ENCODE peak calls at places on chromosomes 1 and 21, in nine cellular contexts. Z is upper lobe of left lung, J is H54, D is NB4, P is ovary, U is HCT116, W is adrenal gland, S is gastrocnemius medialis, R is breast epithelium. B is an unnamed sample.

GRCh38 chr1:207828485-207829158 is 76.8 kb downstream of the CD46 start:
- DNase-seq in Z (no peak), J (peak), D (peak), P (peak), U (peak), W (peak), S (peak), R (peak), B (no peak)

GRCh38 chr21:44319407-44320065 is 19.7 kb downstream of the CFAP410 start:
- DNase-seq in Z (peak), J (no peak), D (no peak), P (no peak), U (no peak), W (no peak), S (no peak), R (no peak), B (no peak)

GRCh38 chr1:68204965-68205630 is 27.2 kb downstream of the WLS start:
- DNase-seq in Z (no peak), J (no peak), D (no peak), P (no peak), U (no peak), W (peak), S (no peak), R (no peak), B (no peak)

GRCh38 chr1:110356379-110356778 is 17.2 kb downstream of the RBM15 start:
- DNase-seq in Z (no peak), J (no peak), D (no peak), P (no peak), U (no peak), W (no peak), S (no peak), R (no peak), B (no peak)

GRCh38 chr1:56821462-56821797 is 2.2 kb upstream of the FYB2 start:
- DNase-seq in Z (no peak), J (no peak), D (no peak), P (no peak), U (no peak), W (no peak), S (no peak), R (no peak), B (no peak)

GRCh38 chr21:39313457-39314154 is at the start of gene BRWD1:
- DNase-seq in Z (peak), J (peak), D (peak), P (peak), U (peak), W (peak), S (peak), R (peak), B (peak)

GRCh38 chr1:53733447-53733931 is 5.5 kb downstream of the GLIS1 start:
- DNase-seq in Z (no peak), J (no peak), D (no peak), P (no peak), U (no peak), W (no peak), S (no peak), R (no peak), B (no peak)

GRCh38 chr1:61287734-61288133 is 205.4 kb downstream of the NFIA start:
- DNase-seq in Z (no peak), J (peak), D (no peak), P (no peak), U (peak), W (no peak), S (no peak), R (no peak), B (no peak)

GRCh38 chr1:185480545-185480944 is 163.5 kb upstream of the IVNS1ABP start:
- DNase-seq in Z (no peak), J (no peak), D (peak), P (no peak), U (no peak), W (no peak), S (no peak), R (no peak), B (no peak)

GRCh38 chr1:31663622-31664452 is 19.2 kb upstream of the PEF1 start:
- DNase-seq in Z (no peak), J (peak), D (peak), P (peak), U (peak), W (peak), S (peak), R (peak), B (peak)

GRCh38 chr1:2452583-2453315 is 23.3 kb upstream of the PLCH2 start:
- DNase-seq in Z (no peak), J (no peak), D (no peak), P (no peak), U (no peak), W (no peak), S (no peak), R (no peak), B (no peak)

GRCh38 chr21:37415938-37416337 is 49.4 kb downstream of the DYRK1A start:
- DNase-seq in Z (no peak), J (no peak), D (no peak), P (no peak), U (no peak), W (no peak), S (no peak), R (no peak), B (no peak)

GRCh38 chr1:94061513-94062443 is 59.2 kb downstream of the ABCA4 start:
- DNase-seq in Z (no peak), J (peak), D (peak), P (peak), U (peak), W (peak), S (peak), R (peak), B (no peak)

GRCh38 chr1:172167801-172168596 is 252.5 kb upstream of the C1orf105 start:
- DNase-seq in Z (no peak), J (no peak), D (no peak), P (no peak), U (no peak), W (peak), S (no peak), R (no peak), B (no peak)

GRCh38 chr1:53573522-53573921 is 114.3 kb downstream of the DMRTB1 start:
- DNase-seq in Z (no peak), J (no peak), D (no peak), P (peak), U (no peak), W (no peak), S (no peak), R (peak), B (peak)

GRCh38 chr1:46523556-46524443 is 27.6 kb downstream of the KNCN start:
- DNase-seq in Z (no peak), J (no peak), D (no peak), P (no peak), U (no peak), W (no peak), S (no peak), R (no peak), B (peak)

GRCh38 chr21:45414396-45415187 is 9.6 kb downstream of the COL18A1 start:
- DNase-seq in Z (peak), J (no peak), D (no peak), P (peak), U (no peak), W (no peak), S (no peak), R (no peak), B (peak)

GRCh38 chr21:42373181-42373907 is 7.0 kb upstream of the TFF1 start:
- DNase-seq in Z (peak), J (no peak), D (peak), P (no peak), U (no peak), W (no peak), S (no peak), R (no peak), B (peak)

GRCh38 chr1:174700775-174701174 is 253.0 kb downstream of the GPR52 start:
- DNase-seq in Z (no peak), J (no peak), D (no peak), P (no peak), U (no peak), W (no peak), S (no peak), R (no peak), B (no peak)

GRCh38 chr1:14970115-14970798 is 183.3 kb upstream of the TMEM51 start:
- DNase-seq in Z (no peak), J (peak), D (peak), P (peak), U (peak), W (peak), S (no peak), R (no peak), B (no peak)

GRCh38 chr1:110580244-110580643 is 25.9 kb downstream of the KCNA2 start:
- DNase-seq in Z (no peak), J (no peak), D (no peak), P (no peak), U (no peak), W (no peak), S (no peak), R (no peak), B (no peak)

DNA sequence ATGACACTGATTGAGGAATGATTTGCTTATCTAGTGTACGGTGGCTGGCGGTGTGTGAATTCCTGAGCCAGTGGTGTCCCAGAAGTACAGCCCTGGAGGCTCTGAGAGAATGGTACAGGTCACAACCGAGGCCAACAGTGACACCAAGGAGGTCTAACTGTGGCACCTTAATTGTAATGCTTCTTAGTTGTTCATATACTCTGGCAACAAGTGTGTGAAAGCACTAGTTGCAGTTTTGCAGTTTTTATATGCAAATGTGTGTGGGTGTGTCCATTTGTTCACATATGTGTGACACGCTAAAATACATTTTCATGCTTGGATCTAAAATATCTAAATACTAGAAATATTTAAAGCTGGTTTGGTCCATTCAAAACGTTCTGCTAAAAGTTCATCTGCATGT is 185.3 kb upstream of the FMN2 start:
- DNase-seq in Z (no peak), J (no peak), D (no peak), P (no peak), U (no peak), W (no peak), S (no peak), R (no peak), B (no peak)
- TF ChIP-seq POLR2A in Z (no peak), J (no peak), D (no peak), P (no peak), U (no peak), W (no peak), S (no peak), R (no peak), B (no peak)

DNA sequence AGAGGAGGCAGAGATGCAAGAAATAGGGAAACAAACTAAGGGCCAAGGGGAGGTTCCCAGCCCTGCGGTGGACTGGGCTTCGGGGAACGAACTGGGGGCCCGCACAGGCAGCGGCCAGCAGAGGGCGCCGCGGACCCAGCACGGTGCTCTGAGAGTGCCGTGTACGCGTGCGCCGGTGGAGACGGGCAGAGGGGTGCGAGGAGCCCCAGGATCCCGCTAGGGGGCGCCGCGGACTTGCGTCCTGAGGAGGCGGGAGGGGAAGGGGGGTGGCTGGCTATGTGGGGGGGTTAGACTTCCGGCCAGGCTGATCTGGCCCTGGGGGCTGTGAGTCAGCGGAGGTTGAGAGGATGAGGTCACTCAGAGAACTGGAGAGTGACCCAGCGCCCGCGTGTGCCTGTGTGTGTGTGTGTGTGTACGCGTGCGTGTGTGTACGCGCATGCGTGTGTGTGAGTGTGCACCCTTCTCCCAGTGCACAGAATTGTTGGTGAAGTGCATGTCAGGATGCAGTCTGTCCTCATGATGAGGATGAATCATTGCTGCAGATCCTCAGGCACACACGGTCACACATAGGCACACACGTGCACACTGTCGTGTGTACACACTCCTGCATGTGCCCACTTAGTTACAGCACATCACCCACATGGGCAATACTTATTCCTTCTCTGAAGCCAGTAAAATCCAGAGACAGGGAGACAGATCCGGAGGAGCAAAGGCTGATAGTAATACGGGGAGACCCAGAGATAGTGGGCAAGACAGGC is 17.0 kb downstream of the NES start:
- DNase-seq in Z (peak), J (peak), D (peak), P (peak), U (peak), W (peak), S (peak), R (peak), B (peak)
- TF ChIP-seq POLR2A in Z (no peak), J (no peak), D (no peak), P (peak), U (peak), W (peak), S (no peak), R (no peak), B (no peak)

GRCh38 chr1:205633421-205633976 is 1.7 kb upstream of the ELK4 start:
- DNase-seq in Z (no peak), J (no peak), D (no peak), P (no peak), U (no peak), W (no peak), S (no peak), R (no peak), B (no peak)
- TF ChIP-seq POLR2A in Z (no peak), J (no peak), D (no peak), P (no peak), U (no peak), W (peak), S (no peak), R (no peak), B (no peak)

GRCh38 chr1:32759997-32760623 is 57.0 kb downstream of the YARS1 start:
- DNase-seq in Z (peak), J (peak), D (no peak), P (peak), U (peak), W (peak), S (no peak), R (peak), B (no peak)
- TF ChIP-seq POLR2A in Z (no peak), J (no peak), D (no peak), P (no peak), U (peak), W (peak), S (no peak), R (no peak), B (no peak)

GRCh38 chr1:198528376-198528775 is 12.1 kb downstream of the ATP6V1G3 start:
- DNase-seq in Z (no peak), J (no peak), D (no peak), P (no peak), U (no peak), W (no peak), S (no peak), R (no peak), B (no peak)
- TF ChIP-seq POLR2A in Z (no peak), J (no peak), D (no peak), P (no peak), U (no peak), W (no peak), S (no peak), R (no peak), B (no peak)